ENCODE peak calls at places on chromosomes 12 and 14, in six cellular contexts. K, C, F, J, L and I are unnamed samples.

GRCh38 chr14:101503431-101504095 is 57.7 kb upstream of the DIO3 start:
- DNase-seq in L (no peak), J (no peak), C (no peak), K (no peak), F (no peak), I (no peak)

GRCh38 chr14:34203271-34203722 is 252.4 kb upstream of the EGLN3 start:
- DNase-seq in K (no peak), F (no peak), C (no peak), L (no peak), J (no peak), I (no peak)

GRCh38 chr14:97218336-97218712 is 421.1 kb downstream of the VRK1 start:
- DNase-seq in L (no peak), J (no peak), C (no peak), K (no peak), F (no peak), I (no peak)

GRCh38 chr12:43312991-43313505 is 239.0 kb downstream of the ADAMTS20 start:
- DNase-seq in C (peak; percentile 59), J (no peak), K (no peak), L (no peak), F (no peak), I (no peak)

GRCh38 chr12:106090586-106091411 is 48.0 kb downstream of the NUAK1 start:
- DNase-seq in C (no peak), K (no peak), L (no peak), F (no peak), J (no peak), I (no peak)

GRCh38 chr14:24883571-24883970 is 166.4 kb downstream of the STXBP6 start:
- DNase-seq in F (no peak), J (no peak), L (no peak), C (no peak), K (no peak), I (no peak)

GRCh38 chr12:26636710-26637328 is 196.2 kb downstream of the ITPR2 start:
- DNase-seq in J (no peak), K (peak; percentile 37), C (no peak), L (no peak), F (no peak), I (no peak)

GRCh38 chr12:42935756-42936155 is 346.2 kb upstream of the PRICKLE1 start:
- DNase-seq in K (no peak), L (no peak), C (no peak), F (no peak), J (no peak), I (no peak)

GRCh38 chr12:114780746-114781399 is 96.9 kb upstream of the TBX3 start:
- DNase-seq in K (no peak), L (no peak), C (no peak), F (no peak), J (no peak), I (no peak)

GRCh38 chr12:19757317-19757877 is 318.1 kb downstream of the AEBP2 start:
- DNase-seq in K (peak; percentile 56), L (no peak), J (no peak), F (no peak), C (peak; percentile 2), I (no peak)

GRCh38 chr12:47318963-47319362 is 239.2 kb upstream of the AMIGO2 start:
- DNase-seq in L (no peak), C (no peak), K (no peak), F (no peak), J (no peak), I (no peak)

GRCh38 chr12:125140239-125140917 is 75.1 kb downstream of the AACS start:
- DNase-seq in F (no peak), K (no peak), C (no peak), J (no peak), L (no peak), I (no peak)

GRCh38 chr12:93419388-93420034 is 22.2 kb downstream of the UBE2N start:
- DNase-seq in J (no peak), F (no peak), K (peak; percentile 51), C (no peak), L (no peak), I (no peak)

GRCh38 chr12:7321624-7322023 is 17.8 kb downstream of the ACSM4 start:
- DNase-seq in C (no peak), J (no peak), F (no peak), L (no peak), K (no peak), I (no peak)